ENCODE peak calls at places on chromosomes 1 and 21, in eight cellular contexts. Q is CD4-positive, alpha-beta T cell; W is GM23338; Z is psoas muscle; V is pancreas; R is NCI-H748 treated with DMSO at 0.1 percent for 48 hours; D is GM13977; L is BJ. C is an unnamed sample.

GRCh38 chr1:167491586-167492408 is 26.5 kb downstream of the CD247 start:
- DNase-seq in V (no peak), D (no peak), R (no peak), W (peak; percentile 52), Z (no peak), Q (no peak), L (no peak), C (no peak)

GRCh38 chr1:9315411-9316079 is 22.9 kb downstream of the SPSB1 start:
- DNase-seq in W (no peak), Q (no peak), L (peak; percentile 52), D (peak; percentile 73), Z (no peak), R (no peak), V (no peak), C (no peak)

GRCh38 chr1:68785328-68785727 is 288.4 kb upstream of the DEPDC1 start:
- DNase-seq in Z (no peak), V (no peak), W (no peak), L (no peak), Q (no peak), R (no peak), D (no peak), C (no peak)

GRCh38 chr1:35637401-35637809 is 3.9 kb downstream of the PSMB2 start:
- DNase-seq in W (peak; percentile 50), Q (no peak), L (no peak), D (peak; percentile 28), Z (no peak), R (no peak), V (no peak), C (no peak)

GRCh38 chr1:58722414-58722813 is 22.6 kb upstream of the MYSM1 start:
- DNase-seq in Q (no peak), V (no peak), L (no peak), R (no peak), Z (no peak), D (no peak), W (no peak), C (no peak)

GRCh38 chr21:14243461-14243860 is 27.5 kb downstream of the RBM11 start:
- DNase-seq in L (no peak), R (no peak), Z (no peak), V (no peak), Q (no peak), D (no peak), W (no peak), C (no peak)

GRCh38 chr1:64112281-64112680 is 91.1 kb upstream of the UBE2U start:
- DNase-seq in R (no peak), D (no peak), L (peak; percentile 36), V (no peak), Z (no peak), Q (no peak), W (no peak), C (no peak)

GRCh38 chr1:156544592-156545102 is 27.7 kb downstream of the IQGAP3 start:
- DNase-seq in V (peak; percentile 14), Z (no peak), L (no peak), D (no peak), R (no peak), W (no peak), Q (no peak), C (no peak)

GRCh38 chr21:31213787-31214186 is 130.3 kb downstream of the TIAM1 start:
- DNase-seq in L (no peak), R (no peak), D (no peak), W (no peak), Z (no peak), V (no peak), Q (no peak), C (no peak)

GRCh38 chr1:226784081-226785049 is 45.3 kb upstream of the ITPKB start:
- DNase-seq in V (no peak), Z (no peak), W (no peak), D (no peak), L (no peak), Q (no peak), R (peak; percentile 77), C (no peak)

GRCh38 chr21:45423201-45423955 is 18.4 kb downstream of the COL18A1 start:
- DNase-seq in W (no peak), R (no peak), D (no peak), Q (no peak), V (no peak), Z (peak; percentile 20), L (no peak), C (no peak)

GRCh38 chr1:48610628-48611542 is 138.9 kb upstream of the SPATA6 start:
- DNase-seq in D (no peak), L (no peak), V (no peak), W (no peak), R (no peak), Q (no peak), Z (no peak), C (no peak)

GRCh38 chr1:1432951-1433803 is 2.3 kb upstream of the VWA1 start:
- DNase-seq in W (peak; percentile 71), V (peak; percentile 91), R (no peak), Z (peak; percentile 76), D (peak; percentile 55), L (no peak), Q (no peak), C (no peak)

GRCh38 chr1:6811587-6811986 is 26.3 kb downstream of the CAMTA1 start:
- DNase-seq in V (no peak), L (no peak), Q (no peak), D (no peak), Z (no peak), R (no peak), W (no peak), C (no peak)

GRCh38 chr1:114063544-114063943 is 84.3 kb downstream of the OLFML3 start:
- DNase-seq in Z (no peak), W (no peak), R (no peak), L (no peak), V (no peak), D (no peak), Q (no peak), C (no peak)

GRCh38 chr1:234683856-234684632 is 74.1 kb upstream of the IRF2BP2 start:
- DNase-seq in R (no peak), D (no peak), Q (no peak), Z (peak; percentile 77), L (peak; percentile 12), V (no peak), W (peak; percentile 56), C (no peak)

GRCh38 chr21:36661511-36662309 is 37.2 kb upstream of the SIM2 start:
- DNase-seq in V (no peak), W (peak; percentile 78), Z (no peak), D (no peak), L (no peak), Q (no peak), R (no peak), C (no peak)

GRCh38 chr1:67690018-67690363 is 5.0 kb downstream of the GADD45A start:
- DNase-seq in R (no peak), W (no peak), L (no peak), V (no peak), Q (no peak), D (no peak), Z (no peak), C (no peak)

C was measured in T-helper 9 cell.